ENCODE peak calls at places on chromosomes 16 and 17, in eight cellular contexts. One of them, this sample, is unnamed.

GRCh38 chr17:48719642-48720262 is 2.6 kb downstream of the PRAC1 start:
- DNase-seq in AG09309: no peak
- DNase-seq in fibroblast of the aortic adventitia: no peak
- DNase-seq in neural crest cell: no peak
- DNase-seq in cardiac muscle cell: peak
- DNase-seq in A549: no peak
- DNase-seq in transverse colon: no peak
- DNase-seq in astrocyte: no peak
- DNase-seq in this sample: no peak

GRCh38 chr16:19429271-19429670 is 11.6 kb downstream of the TMC5 start:
- DNase-seq in astrocyte: no peak
- DNase-seq in fibroblast of the aortic adventitia: no peak
- DNase-seq in neural crest cell: no peak
- DNase-seq in transverse colon: no peak
- DNase-seq in A549: no peak
- DNase-seq in cardiac muscle cell: no peak
- DNase-seq in AG09309: no peak
- DNase-seq in this sample: no peak

GRCh38 chr16:89422527-89422904 is 67.8 kb downstream of the ANKRD11 start:
- DNase-seq in neural crest cell: no peak
- DNase-seq in AG09309: no peak
- DNase-seq in cardiac muscle cell: no peak
- DNase-seq in astrocyte: peak
- DNase-seq in A549: no peak
- DNase-seq in transverse colon: no peak
- DNase-seq in fibroblast of the aortic adventitia: peak
- DNase-seq in this sample: no peak

GRCh38 chr16:706189-707061 is 824 bp upstream of the FBXL16 start:
- DNase-seq in fibroblast of the aortic adventitia: no peak
- DNase-seq in neural crest cell: no peak
- DNase-seq in AG09309: no peak
- DNase-seq in transverse colon: no peak
- DNase-seq in cardiac muscle cell: no peak
- DNase-seq in astrocyte: no peak
- DNase-seq in A549: no peak
- DNase-seq in this sample: peak

GRCh38 chr16:14131774-14132695 is 60.9 kb downstream of the MRTFB start:
- DNase-seq in fibroblast of the aortic adventitia: no peak
- DNase-seq in transverse colon: no peak
- DNase-seq in AG09309: no peak
- DNase-seq in neural crest cell: no peak
- DNase-seq in A549: no peak
- DNase-seq in astrocyte: peak
- DNase-seq in cardiac muscle cell: no peak
- DNase-seq in this sample: no peak

GRCh38 chr16:554640-555413 is 5.4 kb upstream of the PRR35 start:
- DNase-seq in fibroblast of the aortic adventitia: peak
- DNase-seq in AG09309: no peak
- DNase-seq in A549: no peak
- DNase-seq in transverse colon: peak
- DNase-seq in astrocyte: peak
- DNase-seq in cardiac muscle cell: no peak
- DNase-seq in neural crest cell: no peak
- DNase-seq in this sample: no peak

GRCh38 chr16:69260019-69260418 is 51.1 kb upstream of the VPS4A start:
- DNase-seq in A549: no peak
- DNase-seq in transverse colon: no peak
- DNase-seq in fibroblast of the aortic adventitia: no peak
- DNase-seq in cardiac muscle cell: no peak
- DNase-seq in neural crest cell: no peak
- DNase-seq in AG09309: no peak
- DNase-seq in astrocyte: no peak
- DNase-seq in this sample: no peak

GRCh38 chr17:41959336-41960095 is 7.1 kb upstream of the CNP start:
- DNase-seq in transverse colon: no peak
- DNase-seq in AG09309: no peak
- DNase-seq in A549: peak
- DNase-seq in fibroblast of the aortic adventitia: peak
- DNase-seq in astrocyte: peak
- DNase-seq in neural crest cell: peak
- DNase-seq in cardiac muscle cell: peak
- DNase-seq in this sample: peak

DNA sequence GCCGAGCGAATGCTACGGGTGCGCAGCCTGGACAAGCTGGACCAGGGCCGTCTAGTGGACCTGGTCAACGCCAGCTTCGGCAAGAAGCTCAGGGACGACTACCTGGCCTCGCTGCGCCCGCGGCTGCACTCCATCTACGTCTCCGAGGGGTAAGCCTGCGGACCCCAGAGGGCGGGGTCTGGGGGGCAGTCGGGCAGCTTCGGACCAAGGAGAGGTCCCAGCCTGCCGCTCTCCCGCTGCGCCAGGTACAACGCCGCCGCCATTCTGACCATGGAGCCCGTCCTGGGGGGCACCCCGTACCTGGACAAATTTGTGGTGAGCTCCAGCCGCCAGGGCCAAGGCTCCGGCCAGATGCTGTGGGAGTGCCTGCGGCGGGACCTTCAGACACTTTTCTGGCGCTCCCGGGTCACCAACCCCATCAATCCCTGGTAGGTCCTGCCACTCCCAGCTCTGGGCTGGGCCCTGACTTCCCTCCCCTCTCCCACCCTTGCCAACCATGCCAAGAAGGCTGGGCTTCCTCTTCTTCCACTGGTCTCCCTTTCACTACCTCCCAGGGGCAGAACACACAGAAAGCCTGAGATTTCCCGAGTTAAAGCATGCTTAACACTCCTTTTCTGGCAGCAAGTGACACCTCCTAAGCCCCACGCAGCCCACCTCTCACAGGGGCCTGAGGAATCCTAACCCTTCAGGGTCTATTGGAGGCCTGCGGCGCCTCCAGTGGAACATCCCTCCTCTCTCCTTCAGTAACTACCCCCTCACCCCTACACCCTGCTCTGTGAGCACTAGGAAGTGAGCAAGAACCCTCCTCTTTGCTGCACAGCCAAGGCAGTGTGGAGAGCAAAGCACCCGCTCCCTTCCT is 3.2 kb downstream of the NAGS start:
- DNase-seq in cardiac muscle cell: no peak
- DNase-seq in transverse colon: peak
- DNase-seq in neural crest cell: no peak
- DNase-seq in fibroblast of the aortic adventitia: no peak
- DNase-seq in AG09309: no peak
- DNase-seq in astrocyte: no peak
- DNase-seq in A549: no peak
- DNase-seq in this sample: no peak
- TF ChIP-seq CTCF in cardiac muscle cell: no peak
- TF ChIP-seq CTCF in transverse colon: no peak
- TF ChIP-seq CTCF in neural crest cell: peak
- TF ChIP-seq CTCF in fibroblast of the aortic adventitia: no peak
- TF ChIP-seq CTCF in AG09309: no peak
- TF ChIP-seq CTCF in astrocyte: no peak
- TF ChIP-seq CTCF in A549: no peak
- TF ChIP-seq CTCF in this sample: peak

GRCh38 chr16:75105306-75106061 is 11.1 kb downstream of the LDHD start:
- DNase-seq in neural crest cell: no peak
- DNase-seq in A549: no peak
- DNase-seq in cardiac muscle cell: no peak
- DNase-seq in transverse colon: peak
- DNase-seq in AG09309: no peak
- DNase-seq in fibroblast of the aortic adventitia: no peak
- DNase-seq in astrocyte: no peak
- DNase-seq in this sample: no peak

GRCh38 chr16:75109732-75110243 is 6.8 kb downstream of the LDHD start:
- DNase-seq in transverse colon: peak
- DNase-seq in astrocyte: no peak
- DNase-seq in cardiac muscle cell: no peak
- DNase-seq in A549: no peak
- DNase-seq in neural crest cell: no peak
- DNase-seq in AG09309: no peak
- DNase-seq in fibroblast of the aortic adventitia: no peak
- DNase-seq in this sample: no peak

GRCh38 chr16:75108792-75109731 is 7.5 kb downstream of the LDHD start:
- DNase-seq in astrocyte: peak
- DNase-seq in fibroblast of the aortic adventitia: peak
- DNase-seq in neural crest cell: no peak
- DNase-seq in AG09309: peak
- DNase-seq in cardiac muscle cell: no peak
- DNase-seq in transverse colon: peak
- DNase-seq in A549: peak
- DNase-seq in this sample: no peak

GRCh38 chr16:75106351-75107274 is 10.0 kb downstream of the LDHD start:
- DNase-seq in AG09309: no peak
- DNase-seq in astrocyte: no peak
- DNase-seq in transverse colon: no peak
- DNase-seq in neural crest cell: no peak
- DNase-seq in cardiac muscle cell: no peak
- DNase-seq in fibroblast of the aortic adventitia: no peak
- DNase-seq in A549: no peak
- DNase-seq in this sample: no peak

GRCh38 chr16:75107505-75107904 is 9.1 kb downstream of the LDHD start:
- DNase-seq in neural crest cell: no peak
- DNase-seq in cardiac muscle cell: no peak
- DNase-seq in transverse colon: no peak
- DNase-seq in astrocyte: no peak
- DNase-seq in fibroblast of the aortic adventitia: no peak
- DNase-seq in A549: no peak
- DNase-seq in AG09309: no peak
- DNase-seq in this sample: no peak
- TF ChIP-seq CTCF in neural crest cell: no peak
- TF ChIP-seq CTCF in cardiac muscle cell: no peak
- TF ChIP-seq CTCF in transverse colon: no peak
- TF ChIP-seq CTCF in astrocyte: no peak
- TF ChIP-seq CTCF in fibroblast of the aortic adventitia: no peak
- TF ChIP-seq CTCF in A549: no peak
- TF ChIP-seq CTCF in AG09309: no peak
- TF ChIP-seq CTCF in this sample: no peak

GRCh38 chr16:67375161-67375560 is 18.1 kb downstream of the TPPP3 start:
- DNase-seq in neural crest cell: no peak
- DNase-seq in cardiac muscle cell: no peak
- DNase-seq in AG09309: no peak
- DNase-seq in astrocyte: no peak
- DNase-seq in A549: no peak
- DNase-seq in transverse colon: no peak
- DNase-seq in fibroblast of the aortic adventitia: no peak
- DNase-seq in this sample: no peak

GRCh38 chr16:67370686-67371085 is 22.6 kb downstream of the TPPP3 start:
- DNase-seq in neural crest cell: no peak
- DNase-seq in A549: no peak
- DNase-seq in transverse colon: no peak
- DNase-seq in fibroblast of the aortic adventitia: no peak
- DNase-seq in cardiac muscle cell: no peak
- DNase-seq in AG09309: no peak
- DNase-seq in astrocyte: no peak
- DNase-seq in this sample: no peak

GRCh38 chr16:67378642-67379041 is 14.7 kb downstream of the TPPP3 start:
- DNase-seq in cardiac muscle cell: no peak
- DNase-seq in neural crest cell: no peak
- DNase-seq in astrocyte: peak
- DNase-seq in fibroblast of the aortic adventitia: no peak
- DNase-seq in AG09309: no peak
- DNase-seq in transverse colon: no peak
- DNase-seq in A549: no peak
- DNase-seq in this sample: no peak

DNA sequence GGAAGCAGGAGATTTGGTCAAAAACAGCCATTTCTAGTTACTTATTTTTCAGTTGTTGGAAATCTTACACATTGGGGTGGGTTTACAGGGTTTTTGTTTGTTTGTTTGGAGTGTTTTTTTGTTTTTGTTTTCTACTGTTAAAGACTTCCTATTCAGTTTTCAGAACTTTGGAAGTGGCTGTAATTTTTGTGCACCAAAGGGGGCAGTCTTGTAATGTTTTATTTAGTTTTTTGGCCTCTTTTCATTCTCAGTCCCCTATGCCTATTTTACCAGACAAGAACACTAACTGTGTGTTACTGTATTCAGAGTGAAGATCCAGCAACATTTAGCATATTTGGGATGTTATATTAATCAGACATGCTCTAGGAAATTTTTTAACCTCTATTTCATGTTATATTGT is 20.6 kb downstream of the TPPP3 start:
- DNase-seq in neural crest cell: no peak
- DNase-seq in fibroblast of the aortic adventitia: peak
- DNase-seq in astrocyte: no peak
- DNase-seq in cardiac muscle cell: no peak
- DNase-seq in A549: no peak
- DNase-seq in AG09309: no peak
- DNase-seq in transverse colon: no peak
- DNase-seq in this sample: no peak
- TF ChIP-seq CTCF in neural crest cell: peak
- TF ChIP-seq CTCF in fibroblast of the aortic adventitia: peak
- TF ChIP-seq CTCF in astrocyte: peak
- TF ChIP-seq CTCF in cardiac muscle cell: peak
- TF ChIP-seq CTCF in A549: peak
- TF ChIP-seq CTCF in AG09309: peak
- TF ChIP-seq CTCF in transverse colon: peak
- TF ChIP-seq CTCF in this sample: no peak

DNA sequence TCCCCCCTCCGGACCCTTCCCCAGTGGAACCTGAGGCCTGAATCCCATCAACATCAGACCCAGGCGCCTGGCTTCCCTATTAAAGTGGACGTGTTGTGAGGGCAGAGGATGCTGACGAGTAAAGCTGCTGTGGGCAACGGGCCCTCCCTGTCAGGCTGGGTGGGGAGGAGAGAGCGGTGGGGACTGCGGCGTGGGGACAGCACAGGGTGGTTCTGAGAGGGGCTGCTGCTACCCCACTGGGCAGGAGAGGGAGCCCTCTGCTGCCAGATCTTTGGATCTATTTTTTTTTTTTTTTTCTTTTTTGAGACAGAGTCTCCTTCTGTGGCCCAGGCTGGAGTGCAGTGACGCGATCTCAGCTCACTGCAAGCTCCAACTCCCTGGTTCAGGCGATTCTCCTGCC is 5.9 kb downstream of the CA5A start:
- DNase-seq in fibroblast of the aortic adventitia: no peak
- DNase-seq in transverse colon: no peak
- DNase-seq in AG09309: no peak
- DNase-seq in A549: no peak
- DNase-seq in neural crest cell: no peak
- DNase-seq in cardiac muscle cell: peak
- DNase-seq in astrocyte: no peak
- DNase-seq in this sample: peak
- TF ChIP-seq CTCF in fibroblast of the aortic adventitia: peak
- TF ChIP-seq CTCF in transverse colon: no peak
- TF ChIP-seq CTCF in AG09309: peak
- TF ChIP-seq CTCF in A549: peak
- TF ChIP-seq CTCF in neural crest cell: peak
- TF ChIP-seq CTCF in cardiac muscle cell: peak
- TF ChIP-seq CTCF in astrocyte: no peak
- TF ChIP-seq CTCF in this sample: no peak